ENCODE peak calls at places on chromosomes 7 and 10, in five cellular contexts. V is neural progenitor cell, A is heart left ventricle, E is colonic mucosa, T is AG04450. N is an unnamed sample.

GRCh38 chr7:121366852-121367431 is 29.2 kb downstream of the FAM3C start:
- DNase-seq in V (peak), A (no peak), E (no peak), T (peak), N (peak)

GRCh38 chr10:97400665-97401454 is at the start of gene RRP12:
- DNase-seq in V (peak), A (peak), E (peak), T (peak), N (peak)

GRCh38 chr10:17250736-17251135 is 22.7 kb downstream of the VIM start:
- DNase-seq in V (no peak), A (no peak), E (no peak), T (no peak), N (no peak)

GRCh38 chr10:84156768-84157167 is 16.8 kb upstream of the GPR15LG start:
- DNase-seq in V (no peak), A (no peak), E (no peak), T (no peak), N (no peak)

GRCh38 chr10:102241037-102241443 is 272 bp downstream of the PITX3 start:
- DNase-seq in V (no peak), A (no peak), E (no peak), T (no peak), N (no peak)

GRCh38 chr7:5703572-5704533 is 77.6 kb downstream of the RNF216 start:
- DNase-seq in V (peak), A (no peak), E (no peak), T (no peak), N (no peak)

GRCh38 chr10:11673346-11674330 is 62.2 kb upstream of the USP6NL start:
- DNase-seq in V (no peak), A (no peak), E (no peak), T (no peak), N (no peak)

GRCh38 chr7:106108988-106109387 is 3.1 kb downstream of the SYPL1 start:
- DNase-seq in V (peak), A (no peak), E (no peak), T (no peak), N (no peak)

GRCh38 chr7:33195264-33195663 is 65.9 kb downstream of the BBS9 start:
- DNase-seq in V (no peak), A (no peak), E (no peak), T (peak), N (peak)

GRCh38 chr7:14999331-14999730 is 96.8 kb upstream of the DGKB start:
- DNase-seq in V (no peak), A (no peak), E (no peak), T (no peak), N (no peak)

GRCh38 chr10:126598009-126598408 is 72.5 kb downstream of the C10orf90 start:
- DNase-seq in V (peak), A (peak), E (peak), T (no peak), N (peak)

GRCh38 chr7:4665661-4666060 is 16.4 kb upstream of the FOXK1 start:
- DNase-seq in V (no peak), A (no peak), E (no peak), T (peak), N (no peak)

GRCh38 chr10:78770167-78771090 is 298.3 kb upstream of the ZMIZ1 start:
- DNase-seq in V (no peak), A (no peak), E (no peak), T (no peak), N (no peak)

GRCh38 chr10:22148956-22149355 is 68.9 kb downstream of the EBLN1 start:
- DNase-seq in V (no peak), A (no peak), E (no peak), T (no peak), N (no peak)

DNA sequence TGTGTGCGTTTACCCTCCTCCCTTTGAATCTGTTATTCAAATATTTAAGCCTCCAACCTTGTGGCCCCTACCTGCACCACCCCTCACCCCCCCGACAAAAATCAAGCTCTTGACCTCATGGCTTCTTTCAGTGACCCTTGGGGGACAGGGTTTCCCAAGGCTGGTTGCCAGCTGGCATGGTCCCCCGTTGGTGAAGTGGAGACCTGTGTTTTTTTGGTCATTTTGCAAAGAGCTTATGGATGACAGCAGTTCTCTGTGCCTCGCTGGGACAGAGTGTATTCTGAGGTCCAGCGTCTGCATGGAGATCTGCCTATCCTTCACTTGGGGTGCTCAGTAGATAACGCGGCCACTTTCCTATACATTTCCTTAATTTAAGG is 111.0 kb downstream of the TCF7L2 start:
- DNase-seq in V (no peak), A (no peak), E (no peak), T (no peak), N (no peak)
- H3K27ac ChIP-seq in V (no peak), A (peak), E (peak), T (no peak), N (peak)

GRCh38 chr7:140304071-140304799 is 94.1 kb downstream of the SLC37A3 start:
- DNase-seq in V (no peak), A (no peak), E (no peak), T (no peak), N (no peak)
- TF ChIP-seq CTCF in V (peak), A (peak), E (peak), T (peak), N (no peak)

DNA sequence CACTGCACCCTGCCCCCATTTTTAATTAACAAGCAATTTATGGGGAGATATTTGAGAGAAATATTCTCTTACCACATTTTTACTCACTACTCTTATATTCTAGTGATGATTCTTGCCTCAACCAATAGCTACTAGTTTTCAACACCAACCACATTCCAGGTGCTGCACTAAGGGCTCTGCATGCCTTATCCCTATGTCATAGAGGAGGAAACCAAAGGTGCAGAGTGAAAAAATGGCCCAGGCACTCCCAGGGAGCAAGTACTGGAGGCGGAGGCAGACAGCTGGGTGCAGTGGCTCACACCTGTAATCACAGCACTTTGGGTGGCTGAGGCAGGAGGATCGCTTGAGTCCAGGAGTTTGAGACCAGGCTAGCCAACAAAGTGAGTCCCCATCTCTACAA is 35.5 kb upstream of the TPST1 start:
- DNase-seq in V (no peak), A (no peak), E (no peak), T (no peak), N (peak)
- H3K27ac ChIP-seq in V (no peak), A (no peak), E (no peak), T (no peak), N (no peak)

GRCh38 chr10:85177767-85178166 is 849.4 kb downstream of the CCSER2 start:
- DNase-seq in V (no peak), A (no peak), E (no peak), T (no peak), N (no peak)

GRCh38 chr10:85170026-85170425 is 841.6 kb downstream of the CCSER2 start:
- DNase-seq in V (no peak), A (no peak), E (no peak), T (no peak), N (no peak)

DNA sequence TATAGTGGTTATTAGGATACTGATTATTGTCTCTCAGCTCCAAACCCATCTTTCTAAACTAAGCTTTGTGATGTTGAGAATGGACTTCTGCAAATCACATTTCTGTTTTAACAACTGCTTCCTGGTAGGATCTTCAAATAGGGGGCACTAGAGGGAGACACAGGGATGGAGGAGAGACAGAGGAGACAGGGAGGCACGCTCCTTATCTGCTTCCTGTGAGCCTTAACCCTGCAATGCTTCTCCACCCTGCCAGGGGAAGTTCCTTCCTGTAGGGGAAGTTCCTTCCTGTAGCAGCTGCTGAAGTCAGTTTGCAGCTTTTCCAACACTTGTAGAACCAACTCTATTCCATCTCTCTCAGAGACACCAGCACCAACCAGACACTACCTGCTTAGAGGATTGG is 847.2 kb downstream of the CCSER2 start:
- DNase-seq in V (peak), A (no peak), E (no peak), T (no peak), N (no peak)
- TF ChIP-seq CTCF in V (no peak), A (no peak), E (no peak), T (no peak), N (no peak)

DNA sequence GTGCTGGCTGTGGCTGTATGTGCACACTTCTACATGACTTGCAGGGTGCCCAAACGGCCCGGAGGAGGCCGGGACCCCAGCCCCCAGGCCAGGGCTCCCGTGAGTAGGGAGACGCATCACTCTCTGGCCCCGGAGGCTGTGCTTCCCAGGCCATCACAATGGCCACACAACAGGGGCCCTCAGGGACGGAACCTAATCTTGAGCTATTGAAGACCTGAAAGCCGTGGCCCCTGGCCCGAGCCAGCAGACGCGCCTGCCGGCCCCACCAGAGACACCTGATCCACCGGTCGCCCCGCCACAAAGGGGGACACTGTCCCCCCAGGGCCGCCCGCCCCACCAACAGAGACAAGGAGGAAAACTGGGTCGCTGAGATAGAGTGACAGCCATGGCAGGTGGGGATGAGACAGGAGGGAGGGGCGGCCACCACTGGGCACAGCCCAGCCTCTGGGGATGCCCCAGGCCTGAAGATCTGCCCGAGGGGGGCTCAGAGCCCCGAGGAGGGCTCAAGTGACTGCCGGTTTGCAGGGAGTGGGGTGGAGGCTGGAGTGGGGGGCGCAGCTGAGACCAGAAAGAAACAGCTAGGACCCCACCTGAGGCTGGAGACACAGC is 10.2 kb upstream of the LFNG start:
- DNase-seq in V (peak), A (no peak), E (no peak), T (no peak), N (no peak)
- H3K27ac ChIP-seq in V (peak), A (no peak), E (no peak), T (no peak), N (peak)

GRCh38 chr7:116584721-116585120 is 59.9 kb downstream of the CAV1 start:
- DNase-seq in V (no peak), A (no peak), E (no peak), T (no peak), N (no peak)

GRCh38 chr7:116582164-116582732 is 57.4 kb downstream of the CAV1 start:
- DNase-seq in V (no peak), A (no peak), E (no peak), T (no peak), N (peak)

GRCh38 chr7:116583653-116584052 is 58.8 kb downstream of the CAV1 start:
- DNase-seq in V (no peak), A (no peak), E (no peak), T (no peak), N (no peak)

GRCh38 chr7:116585392-116585791 is 60.6 kb downstream of the CAV1 start:
- DNase-seq in V (no peak), A (no peak), E (no peak), T (no peak), N (no peak)

DNA sequence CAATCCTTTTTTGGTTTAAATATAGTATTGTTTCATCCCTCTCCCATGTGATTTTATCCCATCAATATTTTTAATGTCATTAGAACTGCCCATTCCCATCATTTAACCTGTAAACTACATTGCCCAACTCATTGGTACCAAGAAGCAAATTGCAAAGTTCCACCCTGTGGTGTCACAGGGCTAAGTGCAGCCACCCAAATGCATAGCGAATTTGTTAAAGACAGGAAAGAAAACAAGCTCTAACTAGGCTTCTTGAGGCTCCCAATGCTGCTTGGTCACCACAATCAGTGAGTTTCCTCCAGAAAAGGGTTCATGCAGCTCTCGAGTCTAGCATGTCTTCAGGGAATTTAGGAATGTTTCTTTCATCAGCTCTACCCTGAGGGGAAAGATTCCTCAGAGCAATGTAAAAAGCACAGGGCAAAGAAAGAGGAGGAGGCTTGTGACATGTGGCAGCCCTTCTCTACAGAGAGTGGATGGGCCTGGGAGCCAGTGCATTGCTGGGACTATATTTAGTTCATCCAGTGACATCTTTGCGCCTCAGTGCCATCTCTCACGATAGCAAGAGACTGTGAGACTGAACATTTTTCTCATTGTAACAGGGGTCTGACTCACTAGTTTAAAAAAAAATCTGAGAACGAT is 58.1 kb downstream of the CAV1 start:
- DNase-seq in V (no peak), A (peak), E (no peak), T (no peak), N (no peak)
- TF ChIP-seq CTCF in V (no peak), A (no peak), E (no peak), T (no peak), N (no peak)

N was measured in RWPE1.